ENCODE peak calls at places on chromosomes 12 and 14, in four cellular contexts. A is A673, C is sigmoid colon, W is tibial artery. M is an unnamed sample.

GRCh38 chr14:79134346-79134745 is 964.2 kb downstream of the NRXN3 start:
- DNase-seq in A (no peak), C (no peak), W (no peak), M (no peak)

GRCh38 chr14:99259327-99259726 is 12.7 kb downstream of the BCL11B start:
- DNase-seq in A (no peak), C (no peak), W (no peak), M (no peak)

GRCh38 chr14:87999282-87999681 is 5.7 kb upstream of the GPR65 start:
- DNase-seq in A (no peak), C (no peak), W (no peak), M (no peak)

GRCh38 chr12:28872654-28873268 is 276.3 kb upstream of the FAR2 start:
- DNase-seq in A (peak; percentile 68), C (no peak), W (no peak), M (peak; percentile 96)

GRCh38 chr12:107990325-107990724 is 138.8 kb upstream of the WSCD2 start:
- DNase-seq in A (peak; percentile 15), C (no peak), W (no peak), M (peak; percentile 90)

GRCh38 chr14:103522028-103522581 is 525 bp downstream of the CKB start:
- DNase-seq in A (no peak), C (peak; percentile 81), W (no peak), M (peak; percentile 75)

GRCh38 chr14:68282479-68283377 is 463.1 kb downstream of the RAD51B start:
- DNase-seq in A (no peak), C (no peak), W (no peak), M (no peak)

GRCh38 chr12:129074379-129074778 is 221.1 kb downstream of the GLT1D1 start:
- DNase-seq in A (no peak), C (no peak), W (no peak), M (no peak)

GRCh38 chr12:60335765-60336164 is 739.9 kb downstream of the SLC16A7 start:
- DNase-seq in A (no peak), C (no peak), W (no peak), M (no peak)

GRCh38 chr12:124333724-124334123 is 38.8 kb downstream of the RFLNA start:
- DNase-seq in A (no peak), C (no peak), W (no peak), M (no peak)

GRCh38 chr12:117580718-117581062 is 219.3 kb upstream of the NOS1 start:
- DNase-seq in A (peak; percentile 68), C (peak; percentile 61), W (peak; percentile 31), M (peak; percentile 100)

GRCh38 chr12:68743416-68743815 is 2.6 kb upstream of the SLC35E3 start:
- DNase-seq in A (no peak), C (no peak), W (no peak), M (no peak)

GRCh38 chr14:31261859-31262739 is 54.5 kb upstream of the HECTD1 start:
- DNase-seq in A (peak; percentile 62), C (peak; percentile 65), W (peak; percentile 74), M (no peak)

GRCh38 chr12:2925322-2925995 is 33.7 kb upstream of the TEAD4 start:
- DNase-seq in A (no peak), C (no peak), W (no peak), M (no peak)

GRCh38 chr12:50006754-50007442 is 18.4 kb downstream of the RACGAP1 start:
- DNase-seq in A (no peak), C (no peak), W (no peak), M (no peak)

GRCh38 chr14:61575126-61575525 is 120.2 kb upstream of the HIF1A start:
- DNase-seq in A (no peak), C (no peak), W (no peak), M (peak; percentile 3)

DNA sequence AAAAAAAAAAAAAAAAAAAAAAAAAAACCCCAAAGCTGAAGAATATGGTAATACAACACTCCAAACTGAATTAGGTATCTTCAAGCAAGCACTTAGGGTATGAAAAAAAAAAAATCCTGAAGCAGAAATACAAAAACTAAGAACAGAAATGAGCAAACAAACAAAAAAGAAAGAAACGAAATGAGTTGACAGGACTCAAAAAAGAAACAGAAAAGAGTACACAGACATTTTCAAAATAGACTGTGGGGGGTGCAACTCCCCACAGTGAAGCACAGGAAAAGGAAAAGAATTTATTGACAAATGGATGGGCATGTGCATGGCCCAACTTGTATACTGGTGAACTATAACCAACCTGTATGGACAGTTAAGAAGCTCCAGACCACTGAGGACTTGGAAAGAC is 24.6 kb downstream of the RPS6KA5 start:
- DNase-seq in A (no peak), C (no peak), W (no peak), M (no peak)
- TF ChIP-seq CTCF in A (no peak), C (no peak), W (no peak), M (no peak)

GRCh38 chr12:115756804-115757203 is 520.7 kb downstream of the MED13L start:
- DNase-seq in A (no peak), C (no peak), W (no peak), M (no peak)
- H3K27me3 ChIP-seq in A (peaks cover 46% of the 10 kb centered on the region), C (peaks cover 4% of the 10 kb centered on the region), W (peaks cover 20% of the 10 kb centered on the region), M (peaks cover 7% of the 10 kb centered on the region)

DNA sequence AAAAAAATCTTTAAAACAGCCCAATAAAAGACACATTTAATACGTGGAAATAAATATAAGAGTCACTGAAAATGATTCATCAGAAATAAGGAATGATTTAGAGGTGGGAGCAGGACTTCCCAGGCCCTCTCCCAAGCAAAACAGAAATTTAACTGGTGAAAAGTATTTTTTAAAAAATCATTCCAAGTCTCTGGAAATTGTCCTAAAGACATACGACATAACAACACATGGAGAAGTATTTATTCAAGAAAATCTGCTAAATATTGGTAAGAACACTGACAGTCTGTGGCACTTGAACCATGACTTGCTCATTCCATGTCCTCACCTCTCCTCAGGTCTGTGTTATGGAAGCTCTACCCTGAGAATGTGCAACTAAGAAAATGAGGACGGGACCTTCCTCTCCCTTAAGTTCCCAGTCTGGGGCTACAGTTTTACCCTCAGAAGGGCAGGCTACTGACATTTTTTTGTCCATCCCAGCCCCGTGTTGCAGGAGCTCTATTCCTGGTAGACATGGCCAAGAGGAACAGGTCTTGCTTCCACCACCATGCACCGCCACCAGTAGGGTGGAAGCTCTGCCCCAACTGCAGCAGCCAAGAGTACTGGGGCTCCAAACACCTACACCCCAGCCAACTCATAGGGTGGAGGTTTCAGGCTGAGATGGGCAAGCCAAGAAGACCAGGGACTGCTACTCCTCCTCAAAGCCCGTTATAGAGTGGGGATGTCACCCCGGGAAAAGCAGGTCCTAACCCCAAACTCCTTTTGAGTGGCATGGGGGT is 193.0 kb downstream of the CRADD start:
- DNase-seq in A (no peak), C (no peak), W (no peak), M (no peak)
- H3K9me3 ChIP-seq in A (peaks cover 38% of the 10 kb centered on the region), C (peaks cover 18% of the 10 kb centered on the region), W (no peaks in the 10 kb centered on the region), M (peaks cover 61% of the 10 kb centered on the region)

GRCh38 chr14:74956000-74956279 is 543 bp upstream of the PGF start:
- DNase-seq in A (no peak), C (no peak), W (no peak), M (no peak)
- TF ChIP-seq CTCF in A (no peak), C (no peak), W (no peak), M (no peak)

DNA sequence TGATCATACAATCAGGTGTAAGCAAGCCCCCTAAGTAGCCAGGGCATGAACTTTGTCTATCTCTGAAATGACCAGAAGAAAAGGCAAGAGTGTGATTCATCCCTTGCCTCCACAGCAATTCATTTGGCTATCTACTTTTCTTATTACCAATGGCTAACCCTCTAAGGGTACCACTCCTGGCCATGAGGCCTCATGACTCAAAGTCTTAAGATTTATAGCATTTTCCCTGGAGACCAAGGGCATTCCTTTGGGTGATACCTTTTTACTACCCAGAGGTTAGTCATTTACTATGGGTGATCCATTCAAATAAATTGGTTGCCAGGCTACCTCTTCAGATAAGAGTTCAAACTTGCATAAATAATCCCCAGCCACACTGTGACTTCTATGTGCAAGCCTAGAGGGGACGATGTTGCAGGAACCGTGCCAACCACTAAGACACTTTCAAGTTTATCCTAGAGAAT is 1.5 kb upstream of the LGALS3 start:
- DNase-seq in A (no peak), C (no peak), W (no peak), M (no peak)
- H3K27me3 ChIP-seq in A (no peaks in the 10 kb centered on the region), C (no peaks in the 10 kb centered on the region), W (no peaks in the 10 kb centered on the region), M (peaks cover 70% of the 10 kb centered on the region)

M was measured in endodermal cell.